ENCODE peak calls at places on chromosome 10, in ten cellular contexts. I, W, X, L, P, G, E, S, D and V are unnamed samples.

GRCh38 chr10:71729023-71729649 is 9.6 kb upstream of the C10orf105 start:
- DNase-seq in I (no peak), W (no peak), X (no peak), L (no peak), P (no peak), G (no peak), E (peak; percentile 59), S (no peak), D (no peak), V (no peak)

GRCh38 chr10:18164771-18165361 is 24.6 kb downstream of the CACNB2 start:
- DNase-seq in I (peak; percentile 96), W (no peak), X (no peak), L (no peak), P (no peak), G (peak; percentile 18), E (no peak), S (peak; percentile 30), D (peak; percentile 4), V (no peak)

GRCh38 chr10:55441777-55442176 is 640.7 kb upstream of the PCDH15 start:
- DNase-seq in I (no peak), W (no peak), X (no peak), L (no peak), P (no peak), G (no peak), E (no peak), S (no peak), D (no peak), V (no peak)

GRCh38 chr10:78875331-78875877 is 193.4 kb upstream of the ZMIZ1 start:
- DNase-seq in I (no peak), W (no peak), X (no peak), L (no peak), P (no peak), G (no peak), E (no peak), S (no peak), D (no peak), V (no peak)

GRCh38 chr10:13648425-13648824 is 61.7 kb downstream of the PRPF18 start:
- DNase-seq in I (no peak), W (no peak), X (no peak), L (no peak), P (no peak), G (no peak), E (no peak), S (no peak), D (no peak), V (no peak)

GRCh38 chr10:101545898-101546297 is 42.2 kb downstream of the POLL start:
- DNase-seq in I (no peak), W (no peak), X (no peak), L (no peak), P (no peak), G (peak; percentile 38), E (no peak), S (no peak), D (no peak), V (no peak)

GRCh38 chr10:50574932-50575331 is 48.8 kb downstream of the SGMS1 start:
- DNase-seq in I (no peak), W (no peak), X (no peak), L (no peak), P (no peak), G (no peak), E (no peak), S (no peak), D (no peak), V (no peak)

GRCh38 chr10:132526676-132527075 is 10.9 kb upstream of the INPP5A start:
- DNase-seq in I (peak; percentile 52), W (no peak), X (no peak), L (no peak), P (no peak), G (no peak), E (no peak), S (no peak), D (no peak), V (no peak)

GRCh38 chr10:98404571-98405396 is 10.2 kb downstream of the PYROXD2 start:
- DNase-seq in I (peak; percentile 56), W (no peak), X (no peak), L (no peak), P (no peak), G (no peak), E (peak; percentile 71), S (no peak), D (peak; percentile 47), V (no peak)

GRCh38 chr10:36462194-36462593 is 663.2 kb upstream of the ANKRD30A start:
- DNase-seq in I (peak; percentile 62), W (no peak), X (no peak), L (no peak), P (no peak), G (peak; percentile 35), E (no peak), S (no peak), D (peak; percentile 69), V (no peak)

GRCh38 chr10:47259521-47259920 is 40.5 kb upstream of the GDF10 start:
- DNase-seq in I (no peak), W (no peak), X (no peak), L (no peak), P (no peak), G (no peak), E (no peak), S (no peak), D (no peak), V (no peak)